ENCODE peak calls at places on chromosomes 12 and 14, in ten cellular contexts. Z, L, V, P, E, C, I, T, U and R are unnamed samples.
A peak's percentile ranks its signal among the peaks of the same experiment; 100 is the strongest.

GRCh38 chr14:68794130-68794855 is 1.4 kb upstream of the ZFP36L1 start:
- DNase-seq in Z (peak; percentile 74), L (peak; percentile 88), V (peak; percentile 91), P (peak; percentile 95), E (peak; percentile 88), C (no peak), I (no peak), T (peak; percentile 89), U (peak; percentile 97), R (peak; percentile 62)

GRCh38 chr14:61512508-61512907 is 182.8 kb upstream of the HIF1A start:
- DNase-seq in Z (no peak), L (no peak), V (no peak), P (no peak), E (no peak), C (no peak), I (no peak), T (no peak), U (peak; percentile 86), R (no peak)

GRCh38 chr14:90985601-90986242 is 74.7 kb downstream of the RPS6KA5 start:
- DNase-seq in Z (no peak), L (no peak), V (no peak), P (no peak), E (no peak), C (no peak), I (no peak), T (no peak), U (no peak), R (no peak)

GRCh38 chr12:12323606-12324005 is 26.4 kb downstream of the MANSC1 start:
- DNase-seq in Z (peak; percentile 97), L (no peak), V (no peak), P (no peak), E (no peak), C (no peak), I (no peak), T (no peak), U (peak; percentile 75), R (no peak)

GRCh38 chr14:22200977-22201605 is 387.9 kb downstream of the DAD1 start:
- DNase-seq in Z (peak; percentile 66), L (peak; percentile 20), V (peak; percentile 67), P (no peak), E (peak; percentile 14), C (no peak), I (no peak), T (peak; percentile 39), U (peak; percentile 53), R (peak; percentile 38)

GRCh38 chr14:94998702-94999101 is 158.6 kb downstream of the DICER1 start:
- DNase-seq in Z (no peak), L (no peak), V (no peak), P (no peak), E (no peak), C (no peak), I (no peak), T (no peak), U (no peak), R (no peak)

GRCh38 chr12:67202344-67203012 is 66.7 kb upstream of the CAND1 start:
- DNase-seq in Z (no peak), L (no peak), V (no peak), P (no peak), E (no peak), C (no peak), I (no peak), T (no peak), U (no peak), R (no peak)

GRCh38 chr12:93461503-93461902 is 5.8 kb upstream of the MRPL42 start:
- DNase-seq in Z (no peak), L (no peak), V (no peak), P (no peak), E (peak; percentile 40), C (no peak), I (no peak), T (no peak), U (no peak), R (no peak)

GRCh38 chr12:103840399-103840880 is 594 bp downstream of the NT5DC3 start:
- DNase-seq in Z (peak; percentile 44), L (no peak), V (peak; percentile 31), P (peak; percentile 81), E (no peak), C (no peak), I (peak; percentile 52), T (peak; percentile 50), U (peak; percentile 33), R (no peak)

GRCh38 chr12:40254455-40255085 is 29.8 kb downstream of the LRRK2 start:
- DNase-seq in Z (no peak), L (no peak), V (no peak), P (no peak), E (no peak), C (no peak), I (no peak), T (no peak), U (no peak), R (no peak)

GRCh38 chr12:22361785-22362184 is 27.3 kb upstream of the ST8SIA1 start:
- DNase-seq in Z (no peak), L (no peak), V (no peak), P (peak; percentile 46), E (no peak), C (no peak), I (no peak), T (no peak), U (no peak), R (no peak)

GRCh38 chr12:56158926-56159461 is 835 bp downstream of the MYL6 start:
- DNase-seq in Z (peak; percentile 78), L (no peak), V (peak; percentile 70), P (peak; percentile 89), E (peak; percentile 57), C (no peak), I (peak; percentile 59), T (peak; percentile 75), U (peak; percentile 90), R (peak; percentile 74)

GRCh38 chr14:72643317-72643801 is 250.5 kb downstream of the DPF3 start:
- DNase-seq in Z (peak; percentile 91), L (no peak), V (peak; percentile 98), P (no peak), E (peak; percentile 85), C (no peak), I (no peak), T (peak; percentile 89), U (peak; percentile 98), R (peak; percentile 23)

GRCh38 chr14:36591482-36591881 is 9.1 kb upstream of the NKX2-8 start:
- DNase-seq in Z (no peak), L (no peak), V (no peak), P (no peak), E (no peak), C (no peak), I (no peak), T (no peak), U (no peak), R (no peak)

GRCh38 chr14:80607430-80608200 is 333.9 kb downstream of the CEP128 start:
- DNase-seq in Z (no peak), L (no peak), V (no peak), P (no peak), E (peak; percentile 35), C (no peak), I (no peak), T (no peak), U (peak; percentile 9), R (no peak)

GRCh38 chr12:132253698-132254480 is 75.5 kb downstream of the GALNT9 start:
- DNase-seq in Z (no peak), L (no peak), V (no peak), P (peak; percentile 44), E (no peak), C (peak; percentile 6), I (no peak), T (no peak), U (no peak), R (no peak)

GRCh38 chr12:114275937-114276785 is 129.8 kb downstream of the TBX5 start:
- DNase-seq in Z (no peak), L (no peak), V (peak; percentile 6), P (no peak), E (no peak), C (no peak), I (no peak), T (no peak), U (peak; percentile 53), R (no peak)

GRCh38 chr12:83826112-83826511 is 1086.5 kb downstream of the SLC6A15 start:
- DNase-seq in Z (peak; percentile 61), L (no peak), V (peak; percentile 12), P (no peak), E (peak; percentile 7), C (no peak), I (no peak), T (peak; percentile 19), U (peak; percentile 57), R (peak; percentile 8)

GRCh38 chr12:42213023-42213422 is 25.0 kb downstream of the YAF2 start:
- DNase-seq in Z (peak; percentile 42), L (no peak), V (peak; percentile 13), P (no peak), E (peak; percentile 88), C (peak; percentile 66), I (peak; percentile 95), T (no peak), U (peak; percentile 34), R (no peak)

GRCh38 chr12:74334770-74335169 is 202.9 kb upstream of the ATXN7L3B start:
- DNase-seq in Z (no peak), L (no peak), V (peak; percentile 15), P (no peak), E (no peak), C (no peak), I (no peak), T (no peak), U (no peak), R (no peak)

GRCh38 chr12:105820407-105821140 is 318.2 kb downstream of the NUAK1 start:
- DNase-seq in Z (no peak), L (no peak), V (peak; percentile 77), P (no peak), E (no peak), C (no peak), I (peak; percentile 9), T (peak; percentile 10), U (peak; percentile 95), R (peak; percentile 54)

GRCh38 chr12:109951751-109952150 is 44.4 kb downstream of the GIT2 start:
- DNase-seq in Z (peak; percentile 99), L (no peak), V (peak; percentile 90), P (no peak), E (peak; percentile 80), C (no peak), I (no peak), T (peak; percentile 55), U (peak; percentile 79), R (no peak)

GRCh38 chr12:130795906-130796305 is 43.1 kb downstream of the STX2 start:
- DNase-seq in Z (no peak), L (no peak), V (no peak), P (no peak), E (no peak), C (no peak), I (peak; percentile 9), T (no peak), U (no peak), R (no peak)

GRCh38 chr12:59787610-59788009 is 191.8 kb downstream of the SLC16A7 start:
- DNase-seq in Z (no peak), L (no peak), V (no peak), P (no peak), E (no peak), C (no peak), I (no peak), T (no peak), U (no peak), R (no peak)